ENCODE peak calls at places on chromosomes 2 and 18, in seven cellular contexts. F, N, G, U, Z, P and Q are unnamed samples.

GRCh38 chr2:23550553-23550952 is 165.6 kb downstream of the KLHL29 start:
- DNase-seq in F (no peak), N (no peak), G (peak; percentile 23), U (no peak), Z (no peak), P (no peak), Q (no peak)

GRCh38 chr18:8559612-8560011 is 49.6 kb upstream of the RAB12 start:
- DNase-seq in F (no peak), N (no peak), G (no peak), U (no peak), Z (no peak), P (no peak), Q (no peak)

GRCh38 chr2:177165731-177166711 is 46.6 kb upstream of the HNRNPA3 start:
- DNase-seq in F (no peak), N (no peak), G (peak; percentile 69), U (peak; percentile 46), Z (peak; percentile 68), P (no peak), Q (peak; percentile 91)

GRCh38 chr2:127715778-127716449 is 14.6 kb downstream of the SFT2D3 start:
- DNase-seq in F (no peak), N (no peak), G (no peak), U (no peak), Z (no peak), P (no peak), Q (no peak)

GRCh38 chr2:50374117-50374516 is 657.8 kb downstream of the NRXN1 start:
- DNase-seq in F (no peak), N (no peak), G (no peak), U (no peak), Z (no peak), P (no peak), Q (no peak)

GRCh38 chr2:45932278-45932975 is 281.0 kb downstream of the PRKCE start:
- DNase-seq in F (no peak), N (peak; percentile 52), G (no peak), U (no peak), Z (no peak), P (no peak), Q (no peak)

GRCh38 chr2:154580767-154581166 is 117.7 kb upstream of the KCNJ3 start:
- DNase-seq in F (no peak), N (no peak), G (no peak), U (no peak), Z (no peak), P (no peak), Q (no peak)

GRCh38 chr2:147588191-147588590 is 256.6 kb upstream of the ACVR2A start:
- DNase-seq in F (no peak), N (peak; percentile 84), G (no peak), U (no peak), Z (no peak), P (no peak), Q (no peak)

GRCh38 chr2:46816151-46816845 is 99.3 kb downstream of the MCFD2 start:
- DNase-seq in F (no peak), N (no peak), G (no peak), U (no peak), Z (no peak), P (no peak), Q (no peak)

GRCh38 chr18:44719519-44720060 is 38.9 kb downstream of the SETBP1 start:
- DNase-seq in F (no peak), N (no peak), G (no peak), U (no peak), Z (no peak), P (no peak), Q (no peak)

GRCh38 chr2:228841877-228842276 is 429.2 kb downstream of the PID1 start:
- DNase-seq in F (no peak), N (peak; percentile 5), G (no peak), U (no peak), Z (no peak), P (no peak), Q (no peak)

GRCh38 chr2:23375448-23375847 is 9.5 kb upstream of the KLHL29 start:
- DNase-seq in F (no peak), N (no peak), G (peak; percentile 45), U (no peak), Z (peak; percentile 59), P (no peak), Q (no peak)

GRCh38 chr18:46756172-46756558 is 688 bp downstream of the ST8SIA5 start:
- DNase-seq in F (no peak), N (no peak), G (no peak), U (no peak), Z (no peak), P (no peak), Q (no peak)

GRCh38 chr2:233240897-233241296 is 10.6 kb upstream of the ATG16L1 start:
- DNase-seq in F (no peak), N (no peak), G (no peak), U (no peak), Z (peak; percentile 73), P (no peak), Q (no peak)

GRCh38 chr2:14140009-14140408 is 492.5 kb upstream of the LRATD1 start:
- DNase-seq in F (no peak), N (no peak), G (peak; percentile 0), U (no peak), Z (no peak), P (no peak), Q (no peak)

GRCh38 chr2:68747413-68747812 is 12.8 kb downstream of the ARHGAP25 start:
- DNase-seq in F (no peak), N (no peak), G (no peak), U (no peak), Z (no peak), P (no peak), Q (no peak)

GRCh38 chr2:53403836-53404413 is 363.7 kb upstream of the CHAC2 start:
- DNase-seq in F (no peak), N (no peak), G (no peak), U (peak; percentile 60), Z (peak; percentile 1), P (no peak), Q (no peak)